ENCODE peak calls at places on chromosomes 1 and 21, in seven cellular contexts. Z, N, C, A, J, G and U are unnamed samples. For H3K4me1 and H3K27me3, the result is how much of the 10 kb centered on the place peaks cover.

GRCh38 chr1:165036403-165036802 is 320.1 kb downstream of the LMX1A start:
- DNase-seq in Z (no peak), N (no peak), C (no peak), A (no peak), J (no peak), G (no peak), U (no peak)

GRCh38 chr21:36504067-36505058 is 24.4 kb upstream of the CLDN14 start:
- DNase-seq in Z (no peak), N (no peak), C (peak), A (peak), J (peak), G (peak), U (peak)

GRCh38 chr1:100538935-100539835 is 1.2 kb downstream of the GPR88 start:
- DNase-seq in Z (no peak), N (peak), C (no peak), A (peak), J (no peak), G (no peak), U (peak)

GRCh38 chr1:245283001-245283400 is 128.2 kb downstream of the KIF26B start:
- DNase-seq in Z (no peak), N (no peak), C (no peak), A (no peak), J (no peak), G (no peak), U (no peak)

GRCh38 chr1:156680056-156680455 is 2.8 kb upstream of the NES start:
- DNase-seq in Z (no peak), N (no peak), C (no peak), A (no peak), J (no peak), G (no peak), U (no peak)

GRCh38 chr1:227210604-227211003 is 107.7 kb downstream of the CDC42BPA start:
- DNase-seq in Z (no peak), N (no peak), C (no peak), A (no peak), J (no peak), G (no peak), U (no peak)

GRCh38 chr1:239831577-239832355 is 259.9 kb upstream of the FMN2 start:
- DNase-seq in Z (no peak), N (no peak), C (no peak), A (no peak), J (no peak), G (no peak), U (peak)

GRCh38 chr1:81032374-81032773 is 768.4 kb upstream of the ADGRL2 start:
- DNase-seq in Z (no peak), N (no peak), C (no peak), A (no peak), J (no peak), G (no peak), U (no peak)

GRCh38 chr1:56903778-56904177 is 49.2 kb downstream of the C8A start:
- DNase-seq in Z (no peak), N (no peak), C (no peak), A (no peak), J (no peak), G (no peak), U (no peak)

GRCh38 chr1:2374260-2375155 is 16.8 kb downstream of the MORN1 start:
- DNase-seq in Z (no peak), N (peak), C (no peak), A (no peak), J (no peak), G (no peak), U (no peak)

GRCh38 chr1:22529901-22530621 is 33.2 kb upstream of the EPHA8 start:
- DNase-seq in Z (peak), N (peak), C (peak), A (no peak), J (no peak), G (peak), U (no peak)

GRCh38 chr1:165896277-165896676 is 68.9 kb downstream of the UCK2 start:
- DNase-seq in Z (peak), N (no peak), C (peak), A (no peak), J (no peak), G (peak), U (no peak)

GRCh38 chr1:89126234-89126580 is 293 bp upstream of the GBP2 start:
- DNase-seq in Z (no peak), N (no peak), C (no peak), A (no peak), J (no peak), G (no peak), U (no peak)
- H3K4me3 ChIP-seq in Z (peak), N (peak), C (no peak), A (peak), J (peak), G (peak), U (no peak)

DNA sequence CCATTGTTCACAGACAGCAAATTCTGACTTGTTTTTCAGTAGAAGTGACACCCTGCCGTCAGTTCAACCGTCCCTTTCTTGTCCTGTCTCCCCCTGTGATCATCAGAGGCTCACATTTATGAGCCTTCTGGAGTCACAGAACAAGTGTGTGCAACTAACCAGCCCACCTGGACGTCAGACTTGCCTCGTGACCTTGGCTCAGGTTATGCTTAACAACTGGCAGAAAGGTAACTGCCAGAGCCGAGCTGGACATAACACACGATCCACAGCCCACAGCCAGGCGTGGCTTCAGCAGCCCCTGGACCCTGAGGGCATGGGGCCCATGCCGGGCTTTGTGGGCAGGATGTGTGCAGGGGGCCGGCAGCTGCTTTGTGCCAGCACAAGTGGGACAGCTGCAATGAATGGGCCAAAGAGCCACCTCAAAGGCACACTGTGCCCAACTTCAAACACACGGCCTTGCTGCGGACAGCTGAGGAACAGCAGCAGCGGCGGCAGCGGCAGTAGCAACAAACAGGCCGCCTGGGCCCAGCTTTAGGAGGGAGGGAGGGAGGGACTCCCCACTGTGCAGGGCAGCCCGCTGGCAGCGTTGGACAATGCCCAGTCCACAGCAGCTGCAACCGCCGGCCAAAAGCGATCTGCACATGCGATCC is 103.9 kb downstream of the ZBTB18 start:
- DNase-seq in Z (no peak), N (no peak), C (no peak), A (no peak), J (no peak), G (no peak), U (peak)
- H3K4me1 ChIP-seq in Z (under half), N (under half), C (under half), A (under half), J (under half), G (under half), U (under half)

GRCh38 chr1:202642619-202643291 is 67.5 kb downstream of the SYT2 start:
- DNase-seq in Z (no peak), N (no peak), C (no peak), A (no peak), J (no peak), G (no peak), U (no peak)

GRCh38 chr1:202645097-202645476 is 65.2 kb downstream of the SYT2 start:
- DNase-seq in Z (no peak), N (no peak), C (no peak), A (no peak), J (no peak), G (no peak), U (no peak)

GRCh38 chr1:202642212-202642611 is 68.0 kb downstream of the SYT2 start:
- DNase-seq in Z (no peak), N (no peak), C (no peak), A (no peak), J (no peak), G (no peak), U (no peak)

GRCh38 chr1:202643397-202644218 is 66.6 kb downstream of the SYT2 start:
- DNase-seq in Z (no peak), N (no peak), C (no peak), A (no peak), J (no peak), G (no peak), U (no peak)

GRCh38 chr1:202644219-202645096 is 65.8 kb downstream of the SYT2 start:
- DNase-seq in Z (no peak), N (no peak), C (no peak), A (no peak), J (no peak), G (no peak), U (no peak)
- H3K27me3 ChIP-seq in Z (under half), N (under half), C (half or more), A (under half), J (half or more), G (half or more), U (under half)

GRCh38 chr1:155191904-155192303 is 15.8 kb downstream of the THBS3 start:
- DNase-seq in Z (no peak), N (no peak), C (no peak), A (peak), J (no peak), G (no peak), U (no peak)
- H3K4me3 ChIP-seq in Z (no peak), N (no peak), C (no peak), A (no peak), J (no peak), G (no peak), U (no peak)

DNA sequence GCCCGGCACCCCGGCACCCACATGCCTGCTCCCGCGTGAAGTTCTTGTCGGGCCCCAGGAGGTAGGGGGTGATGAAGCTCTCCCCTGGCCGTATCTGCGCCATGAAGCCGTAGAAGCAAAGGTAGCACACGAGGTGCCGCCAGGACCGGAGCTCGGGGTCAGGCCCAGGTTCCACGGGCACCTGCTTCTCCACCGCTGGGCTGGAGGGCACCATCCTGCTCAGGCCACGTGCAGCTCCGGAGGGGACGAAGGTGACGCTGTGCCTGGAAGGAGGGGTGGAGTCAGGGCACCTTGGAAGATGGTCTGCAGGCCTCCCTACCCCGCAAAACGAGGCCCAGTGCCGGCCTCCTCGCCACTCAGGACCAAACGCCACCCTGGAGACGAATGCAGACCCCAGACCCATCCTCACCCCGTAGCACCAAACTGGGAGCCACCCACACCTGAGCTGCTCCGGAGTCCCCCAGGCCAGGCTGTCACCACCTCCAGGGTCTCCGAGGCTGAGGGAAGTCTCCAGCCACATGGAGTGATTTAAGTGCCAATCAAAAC is 4.4 kb downstream of the SLC19A1 start:
- DNase-seq in Z (peak), N (peak), C (no peak), A (no peak), J (no peak), G (no peak), U (no peak)
- H3K4me1 ChIP-seq in Z (under half), N (under half), C (under half), A (under half), J (under half), G (under half), U (under half)

GRCh38 chr1:207418336-207418735 is 35.8 kb upstream of the CR2 start:
- DNase-seq in Z (no peak), N (no peak), C (no peak), A (no peak), J (no peak), G (no peak), U (no peak)

GRCh38 chr1:207412845-207413244 is 41.3 kb upstream of the CR2 start:
- DNase-seq in Z (no peak), N (no peak), C (no peak), A (no peak), J (no peak), G (no peak), U (no peak)

GRCh38 chr1:207420109-207420508 is 34.0 kb upstream of the CR2 start:
- DNase-seq in Z (no peak), N (no peak), C (no peak), A (no peak), J (no peak), G (no peak), U (no peak)

DNA sequence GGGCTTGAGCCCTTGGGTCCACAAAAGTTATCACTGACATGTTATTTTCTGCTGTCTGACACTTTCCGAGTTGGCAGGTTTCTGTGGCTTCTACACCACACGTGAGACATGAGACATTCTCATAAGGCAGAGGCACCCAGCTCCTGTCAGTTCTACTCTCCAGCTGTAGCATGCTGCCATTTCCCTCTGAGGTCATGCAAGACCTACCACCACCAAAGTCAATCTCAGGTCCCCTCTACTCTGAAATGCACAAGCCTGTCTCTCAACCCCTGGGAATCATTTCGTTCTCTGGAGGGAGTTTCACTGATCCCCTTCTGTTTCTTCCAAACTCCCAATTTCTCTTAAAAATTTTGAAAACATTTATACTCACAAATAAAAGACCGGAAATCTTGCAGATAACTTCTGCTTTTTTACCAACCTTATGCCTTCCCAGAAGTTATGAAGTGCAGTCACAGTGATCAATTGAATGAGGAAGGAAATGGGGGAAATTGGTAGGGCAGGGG is 39.5 kb upstream of the CR2 start:
- DNase-seq in Z (no peak), N (no peak), C (no peak), A (peak), J (no peak), G (no peak), U (no peak)
- H3K27me3 ChIP-seq in Z (under half), N (under half), C (under half), A (under half), J (under half), G (under half), U (under half)